ENCODE peak calls at places on chromosomes 16 and 17, in ten cellular contexts. Z is lower lobe of right lung, W is ascending aorta, E is upper lobe of right lung, G is dorsolateral prefrontal cortex, K is breast epithelium, T is DND-41, N is GM23338, A is transverse colon, Y is astrocyte of the spinal cord. P is an unnamed sample.

GRCh38 chr16:86634290-86634689 is 55.9 kb downstream of the FOXL1 start:
- DNase-seq in Z (no peak), W (no peak), E (no peak), G (no peak), K (no peak), T (no peak), N (peak), A (no peak), Y (peak), P (no peak)

GRCh38 chr16:29820271-29820701 is at the start of gene MVP:
- DNase-seq in Z (peak), W (peak), E (peak), G (no peak), K (no peak), T (peak), N (no peak), A (peak), Y (peak), P (peak)

GRCh38 chr17:69607162-69607834 is 192.8 kb downstream of the MAP2K6 start:
- DNase-seq in Z (peak), W (peak), E (peak), G (peak), K (peak), T (peak), N (peak), A (peak), Y (peak), P (peak)

GRCh38 chr17:34499576-34499975 is 79.8 kb upstream of the TMEM132E start:
- DNase-seq in Z (no peak), W (no peak), E (no peak), G (no peak), K (no peak), T (peak), N (peak), A (no peak), Y (peak), P (peak)

GRCh38 chr17:27351741-27352140 is 57.8 kb downstream of the WSB1 start:
- DNase-seq in Z (no peak), W (no peak), E (no peak), G (no peak), K (no peak), T (no peak), N (no peak), A (no peak), Y (peak), P (no peak)

GRCh38 chr16:22787456-22788189 is 26.3 kb upstream of the HS3ST2 start:
- DNase-seq in Z (no peak), W (no peak), E (no peak), G (no peak), K (no peak), T (peak), N (no peak), A (peak), Y (peak), P (peak)

GRCh38 chr17:300881-301280 is 51.7 kb downstream of the RPH3AL start:
- DNase-seq in Z (peak), W (no peak), E (peak), G (no peak), K (no peak), T (no peak), N (no peak), A (no peak), Y (no peak), P (no peak)

GRCh38 chr16:85607796-85608514 is 5.2 kb upstream of the GSE1 start:
- DNase-seq in Z (no peak), W (no peak), E (no peak), G (no peak), K (no peak), T (no peak), N (no peak), A (no peak), Y (no peak), P (peak)

GRCh38 chr16:17828012-17828411 is 357.3 kb upstream of the XYLT1 start:
- DNase-seq in Z (no peak), W (no peak), E (no peak), G (no peak), K (no peak), T (no peak), N (no peak), A (no peak), Y (peak), P (no peak)

GRCh38 chr17:78416791-78417530 is 38.5 kb downstream of the PGS1 start:
- DNase-seq in Z (no peak), W (no peak), E (no peak), G (no peak), K (no peak), T (no peak), N (no peak), A (peak), Y (peak), P (no peak)

GRCh38 chr17:79798296-79799173 is 1.7 kb upstream of the CBX8 start:
- DNase-seq in Z (no peak), W (no peak), E (no peak), G (no peak), K (no peak), T (no peak), N (peak), A (no peak), Y (no peak), P (no peak)

GRCh38 chr17:61805399-61805798 is 57.9 kb downstream of the BRIP1 start:
- DNase-seq in Z (no peak), W (no peak), E (no peak), G (no peak), K (no peak), T (no peak), N (no peak), A (no peak), Y (peak), P (no peak)

GRCh38 chr17:11996722-11997146 is 541 bp downstream of the ZNF18 start:
- DNase-seq in Z (no peak), W (peak), E (no peak), G (peak), K (no peak), T (peak), N (peak), A (peak), Y (no peak), P (peak)

GRCh38 chr16:2428051-2428786 is 1.0 kb upstream of the CCNF start:
- DNase-seq in Z (no peak), W (no peak), E (peak), G (no peak), K (no peak), T (no peak), N (peak), A (peak), Y (no peak), P (no peak)

GRCh38 chr16:71709231-71709781 is 15.2 kb downstream of the PHLPP2 start:
- DNase-seq in Z (no peak), W (no peak), E (no peak), G (no peak), K (no peak), T (no peak), N (no peak), A (no peak), Y (peak), P (no peak)

GRCh38 chr16:86072328-86073102 is 173.6 kb downstream of the IRF8 start:
- DNase-seq in Z (no peak), W (no peak), E (no peak), G (peak), K (no peak), T (peak), N (peak), A (peak), Y (peak), P (peak)

GRCh38 chr16:84718-85452 is 6.9 kb downstream of the MPG start:
- DNase-seq in Z (no peak), W (peak), E (peak), G (peak), K (no peak), T (peak), N (no peak), A (peak), Y (peak), P (peak)

GRCh38 chr16:59665618-59666220 is 931.6 kb upstream of the GOT2 start:
- DNase-seq in Z (no peak), W (no peak), E (no peak), G (no peak), K (no peak), T (no peak), N (no peak), A (no peak), Y (no peak), P (no peak)

GRCh38 chr16:76277099-76278030 is at the start of gene CNTNAP4:
- DNase-seq in Z (no peak), W (no peak), E (no peak), G (peak), K (no peak), T (no peak), N (peak), A (no peak), Y (no peak), P (no peak)

GRCh38 chr17:74539281-74539820 is 6.6 kb downstream of the CD300C start:
- DNase-seq in Z (peak), W (no peak), E (peak), G (no peak), K (no peak), T (no peak), N (no peak), A (no peak), Y (no peak), P (no peak)

GRCh38 chr17:42563543-42563942 is 1.6 kb downstream of the COASY start:
- DNase-seq in Z (no peak), W (no peak), E (no peak), G (no peak), K (peak), T (no peak), N (no peak), A (peak), Y (no peak), P (no peak)

GRCh38 chr17:12789075-12789975 is at the start of gene ARHGAP44:
- DNase-seq in Z (peak), W (peak), E (peak), G (peak), K (peak), T (no peak), N (peak), A (peak), Y (peak), P (peak)

GRCh38 chr16:85394511-85395206 is 218.5 kb upstream of the GSE1 start:
- DNase-seq in Z (peak), W (peak), E (peak), G (peak), K (no peak), T (peak), N (no peak), A (no peak), Y (no peak), P (no peak)

GRCh38 chr17:38324732-38325131 is 19.0 kb downstream of the GPR179 start:
- DNase-seq in Z (no peak), W (no peak), E (no peak), G (no peak), K (no peak), T (no peak), N (no peak), A (no peak), Y (no peak), P (no peak)

GRCh38 chr17:60680754-60681153 is 3.1 kb downstream of the BCAS3 start:
- DNase-seq in Z (no peak), W (no peak), E (no peak), G (no peak), K (no peak), T (no peak), N (no peak), A (no peak), Y (no peak), P (no peak)
- H3K4me3 ChIP-seq in Z (no peak), W (no peak), E (no peak), G (no peak), K (no peak), T (no peak), N (no peak), A (no peak), Y (no peak), P (no peak)

GRCh38 chr16:53757971-53758609 is 54.1 kb downstream of the FTO start:
- DNase-seq in Z (no peak), W (no peak), E (no peak), G (no peak), K (no peak), T (no peak), N (no peak), A (no peak), Y (no peak), P (no peak)

GRCh38 chr16:53766304-53767016 is 62.5 kb downstream of the FTO start:
- DNase-seq in Z (no peak), W (no peak), E (no peak), G (no peak), K (no peak), T (no peak), N (no peak), A (no peak), Y (peak), P (no peak)

GRCh38 chr16:53756329-53756996 is 52.5 kb downstream of the FTO start:
- DNase-seq in Z (no peak), W (no peak), E (no peak), G (no peak), K (no peak), T (no peak), N (no peak), A (no peak), Y (no peak), P (no peak)

GRCh38 chr16:53761967-53762726 is 58.2 kb downstream of the FTO start:
- DNase-seq in Z (no peak), W (no peak), E (no peak), G (no peak), K (no peak), T (no peak), N (no peak), A (no peak), Y (no peak), P (no peak)
- H3K4me3 ChIP-seq in Z (no peak), W (no peak), E (no peak), G (no peak), K (no peak), T (no peak), N (no peak), A (no peak), Y (no peak), P (no peak)

GRCh38 chr16:56066617-56067016 is 124.7 kb upstream of the GNAO1 start:
- DNase-seq in Z (no peak), W (no peak), E (no peak), G (no peak), K (no peak), T (no peak), N (peak), A (no peak), Y (no peak), P (no peak)
- H3K4me3 ChIP-seq in Z (no peak), W (no peak), E (no peak), G (no peak), K (no peak), T (no peak), N (no peak), A (no peak), Y (no peak), P (no peak)

GRCh38 chr17:65552214-65552613 is 9.2 kb downstream of the AXIN2 start:
- DNase-seq in Z (peak), W (no peak), E (no peak), G (no peak), K (no peak), T (no peak), N (no peak), A (peak), Y (no peak), P (no peak)

GRCh38 chr17:65550758-65551157 is 10.7 kb downstream of the AXIN2 start:
- DNase-seq in Z (no peak), W (no peak), E (no peak), G (no peak), K (no peak), T (no peak), N (no peak), A (no peak), Y (no peak), P (no peak)

GRCh38 chr17:65548570-65548969 is 12.9 kb downstream of the AXIN2 start:
- DNase-seq in Z (no peak), W (no peak), E (no peak), G (no peak), K (no peak), T (no peak), N (no peak), A (no peak), Y (no peak), P (no peak)

GRCh38 chr17:65551641-65552040 is 9.8 kb downstream of the AXIN2 start:
- DNase-seq in Z (no peak), W (no peak), E (no peak), G (no peak), K (no peak), T (no peak), N (no peak), A (no peak), Y (no peak), P (no peak)

GRCh38 chr17:65550075-65550635 is 11.3 kb downstream of the AXIN2 start:
- DNase-seq in Z (no peak), W (no peak), E (no peak), G (no peak), K (no peak), T (no peak), N (peak), A (no peak), Y (no peak), P (no peak)
- H3K4me3 ChIP-seq in Z (no peak), W (no peak), E (no peak), G (no peak), K (no peak), T (no peak), N (no peak), A (no peak), Y (no peak), P (no peak)

GRCh38 chr16:75023019-75023418 is 24.2 kb downstream of the ZNRF1 start:
- DNase-seq in Z (no peak), W (no peak), E (no peak), G (no peak), K (no peak), T (no peak), N (no peak), A (no peak), Y (no peak), P (no peak)
- H3K4me3 ChIP-seq in Z (no peak), W (no peak), E (no peak), G (no peak), K (no peak), T (no peak), N (no peak), A (no peak), Y (no peak), P (no peak)

GRCh38 chr17:3920940-3921852 is 4.9 kb upstream of the P2RX1 start:
- DNase-seq in Z (no peak), W (peak), E (no peak), G (no peak), K (no peak), T (no peak), N (no peak), A (no peak), Y (peak), P (no peak)
- H3K4me3 ChIP-seq in Z (no peak), W (peak), E (no peak), G (no peak), K (no peak), T (no peak), N (no peak), A (no peak), Y (no peak), P (no peak)

GRCh38 chr16:88687676-88688012 is 1.3 kb upstream of the SNAI3 start:
- DNase-seq in Z (no peak), W (no peak), E (no peak), G (no peak), K (no peak), T (no peak), N (no peak), A (no peak), Y (no peak), P (no peak)

GRCh38 chr16:88686062-88686438 is 257 bp downstream of the SNAI3 start:
- DNase-seq in Z (peak), W (no peak), E (peak), G (no peak), K (no peak), T (no peak), N (peak), A (peak), Y (no peak), P (no peak)

GRCh38 chr16:88687254-88687576 is 908 bp upstream of the SNAI3 start:
- DNase-seq in Z (peak), W (no peak), E (no peak), G (no peak), K (no peak), T (no peak), N (no peak), A (no peak), Y (no peak), P (no peak)

GRCh38 chr16:88685156-88686061 is 898 bp downstream of the SNAI3 start:
- DNase-seq in Z (peak), W (no peak), E (peak), G (no peak), K (no peak), T (peak), N (peak), A (peak), Y (peak), P (no peak)

DNA sequence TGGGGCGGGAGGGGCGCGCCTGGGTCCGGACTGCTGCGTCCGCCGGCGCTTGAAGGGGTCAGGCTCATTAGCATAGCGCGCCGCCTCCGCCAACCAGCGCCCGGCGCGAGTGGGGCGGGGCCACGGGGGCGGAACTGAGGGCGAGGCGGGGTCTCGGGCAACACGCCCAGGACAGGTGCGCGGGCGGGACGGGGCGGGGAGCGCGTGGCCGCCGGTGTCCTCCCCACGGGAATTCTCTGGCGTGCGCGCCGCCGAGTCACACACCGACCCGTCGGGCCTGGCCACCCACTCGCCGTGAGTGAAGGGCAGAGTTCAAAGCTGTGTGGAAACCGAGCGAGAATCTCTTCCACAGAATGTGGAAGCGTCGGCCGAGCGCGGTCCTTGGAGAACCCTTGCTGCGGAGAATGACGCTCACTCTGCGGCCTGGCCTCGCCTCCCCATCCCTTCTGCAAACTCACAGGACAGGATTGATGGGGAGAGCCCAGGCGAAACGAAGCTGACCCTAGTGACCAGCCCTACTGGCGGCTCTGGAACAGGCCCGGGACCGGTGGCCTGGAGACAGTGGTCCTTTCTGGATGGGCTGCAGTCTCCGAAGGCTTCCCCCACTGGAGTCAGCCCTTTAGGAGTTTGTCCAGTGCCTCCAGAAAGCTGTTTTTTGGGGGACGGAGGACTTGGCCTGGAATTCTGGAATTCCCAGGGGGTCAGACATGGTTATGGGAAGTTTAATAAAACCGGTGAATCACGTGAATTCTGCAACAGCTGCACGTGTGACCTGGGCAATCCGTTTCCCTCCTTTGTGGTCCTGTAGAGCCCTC is at the start of gene SNAI3:
- DNase-seq in Z (peak), W (no peak), E (peak), G (peak), K (peak), T (peak), N (peak), A (peak), Y (peak), P (no peak)
- H3K4me3 ChIP-seq in Z (peak), W (peak), E (peak), G (peak), K (peak), T (peak), N (peak), A (peak), Y (peak), P (peak)

GRCh38 chr17:62807812-62808575 is at the start of gene MARCHF10:
- DNase-seq in Z (peak), W (no peak), E (peak), G (no peak), K (no peak), T (peak), N (peak), A (peak), Y (no peak), P (peak)
- H3K4me3 ChIP-seq in Z (peak), W (peak), E (peak), G (peak), K (peak), T (no peak), N (peak), A (peak), Y (peak), P (no peak)

GRCh38 chr17:29181226-29181625 is 1.0 kb upstream of the MYO18A start:
- DNase-seq in Z (no peak), W (no peak), E (no peak), G (no peak), K (no peak), T (no peak), N (no peak), A (no peak), Y (no peak), P (no peak)

GRCh38 chr17:29178750-29179231 is 1.4 kb downstream of the MYO18A start:
- DNase-seq in Z (no peak), W (peak), E (no peak), G (peak), K (no peak), T (no peak), N (peak), A (peak), Y (no peak), P (no peak)

GRCh38 chr17:29179232-29180036 is 764 bp downstream of the MYO18A start:
- DNase-seq in Z (peak), W (peak), E (peak), G (peak), K (peak), T (peak), N (peak), A (peak), Y (no peak), P (no peak)

GRCh38 chr17:29180051-29180787 is at the start of gene MYO18A:
- DNase-seq in Z (peak), W (peak), E (peak), G (peak), K (peak), T (peak), N (peak), A (peak), Y (peak), P (peak)

DNA sequence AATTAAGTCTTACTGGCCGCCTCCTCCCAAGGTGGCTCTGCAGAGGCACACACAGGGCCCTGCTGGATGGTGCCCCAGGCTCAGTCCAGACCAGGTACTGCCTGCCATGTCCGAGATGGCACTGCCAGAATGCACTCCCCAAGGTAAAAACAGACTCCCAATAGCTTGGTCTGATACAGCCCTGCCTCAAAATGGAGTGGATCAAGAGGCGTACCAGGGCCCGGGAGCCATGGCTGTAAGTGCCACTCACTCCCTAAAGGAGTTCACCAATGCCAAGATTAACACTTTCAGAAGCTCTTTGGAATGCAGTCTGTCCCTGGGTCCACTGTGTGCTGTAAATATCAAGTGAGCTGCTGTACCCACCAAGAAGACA is 576 bp upstream of the MYO18A start:
- DNase-seq in Z (no peak), W (no peak), E (no peak), G (no peak), K (no peak), T (no peak), N (no peak), A (no peak), Y (no peak), P (no peak)
- H3K4me3 ChIP-seq in Z (peak), W (peak), E (peak), G (peak), K (peak), T (peak), N (peak), A (peak), Y (peak), P (peak)

P was measured in Jurkat, Clone E6-1.